ENCODE peak calls at places on chromosome 15, in ten cellular contexts. One of them, this sample, is unnamed.

GRCh38 chr15:51168700-51169099 is 74.0 kb upstream of the TNFAIP8L3 start:
- DNase-seq in amniotic stem cell: no peak
- DNase-seq in stimulated activated CD8-positive, alpha-beta memory T cell treated with anti-CD3 and anti-CD28 coated beads, Interleukin-2, amount 100 ng/mL, for 1 hour: no peak
- DNase-seq in stimulated activated CD4-positive, alpha-beta T cell treated with anti-CD3 and anti-CD28 coated beads, Interleukin-1b, Interleukin-23, amount 100 ng/mL, for 4 hours: no peak
- DNase-seq in EH: peak; percentile 15
- DNase-seq in tibial nerve: no peak
- DNase-seq in MCF 10A: no peak
- DNase-seq in skeletal muscle cell: no peak
- DNase-seq in frontal cortex: no peak
- DNase-seq in HEK293T: no peak
- DNase-seq in this sample: no peak

GRCh38 chr15:62485170-62485720 is 320.2 kb upstream of the C2CD4B start:
- DNase-seq in amniotic stem cell: no peak
- DNase-seq in stimulated activated CD8-positive, alpha-beta memory T cell treated with anti-CD3 and anti-CD28 coated beads, Interleukin-2, amount 100 ng/mL, for 1 hour: no peak
- DNase-seq in stimulated activated CD4-positive, alpha-beta T cell treated with anti-CD3 and anti-CD28 coated beads, Interleukin-1b, Interleukin-23, amount 100 ng/mL, for 4 hours: no peak
- DNase-seq in EH: no peak
- DNase-seq in tibial nerve: no peak
- DNase-seq in MCF 10A: no peak
- DNase-seq in skeletal muscle cell: no peak
- DNase-seq in frontal cortex: no peak
- DNase-seq in HEK293T: no peak
- DNase-seq in this sample: no peak

GRCh38 chr15:68679961-68680371 is 101.2 kb downstream of the CORO2B start:
- DNase-seq in amniotic stem cell: no peak
- DNase-seq in stimulated activated CD8-positive, alpha-beta memory T cell treated with anti-CD3 and anti-CD28 coated beads, Interleukin-2, amount 100 ng/mL, for 1 hour: no peak
- DNase-seq in stimulated activated CD4-positive, alpha-beta T cell treated with anti-CD3 and anti-CD28 coated beads, Interleukin-1b, Interleukin-23, amount 100 ng/mL, for 4 hours: no peak
- DNase-seq in EH: no peak
- DNase-seq in tibial nerve: no peak
- DNase-seq in MCF 10A: no peak
- DNase-seq in skeletal muscle cell: no peak
- DNase-seq in frontal cortex: no peak
- DNase-seq in HEK293T: no peak
- DNase-seq in this sample: no peak

GRCh38 chr15:90142216-90143175 is 40.2 kb upstream of the IDH2 start:
- DNase-seq in amniotic stem cell: no peak
- DNase-seq in stimulated activated CD8-positive, alpha-beta memory T cell treated with anti-CD3 and anti-CD28 coated beads, Interleukin-2, amount 100 ng/mL, for 1 hour: no peak
- DNase-seq in stimulated activated CD4-positive, alpha-beta T cell treated with anti-CD3 and anti-CD28 coated beads, Interleukin-1b, Interleukin-23, amount 100 ng/mL, for 4 hours: peak; percentile 27
- DNase-seq in EH: no peak
- DNase-seq in tibial nerve: no peak
- DNase-seq in MCF 10A: no peak
- DNase-seq in skeletal muscle cell: no peak
- DNase-seq in frontal cortex: no peak
- DNase-seq in HEK293T: no peak
- DNase-seq in this sample: no peak

GRCh38 chr15:97745481-97746071 is 214.9 kb upstream of the ARRDC4 start:
- DNase-seq in amniotic stem cell: no peak
- DNase-seq in stimulated activated CD8-positive, alpha-beta memory T cell treated with anti-CD3 and anti-CD28 coated beads, Interleukin-2, amount 100 ng/mL, for 1 hour: no peak
- DNase-seq in stimulated activated CD4-positive, alpha-beta T cell treated with anti-CD3 and anti-CD28 coated beads, Interleukin-1b, Interleukin-23, amount 100 ng/mL, for 4 hours: no peak
- DNase-seq in EH: peak; percentile 12
- DNase-seq in tibial nerve: no peak
- DNase-seq in MCF 10A: peak; percentile 69
- DNase-seq in skeletal muscle cell: no peak
- DNase-seq in frontal cortex: no peak
- DNase-seq in HEK293T: peak; percentile 63
- DNase-seq in this sample: peak; percentile 41

GRCh38 chr15:77599357-77599756 is 33.4 kb downstream of the LINGO1 start:
- DNase-seq in amniotic stem cell: no peak
- DNase-seq in stimulated activated CD8-positive, alpha-beta memory T cell treated with anti-CD3 and anti-CD28 coated beads, Interleukin-2, amount 100 ng/mL, for 1 hour: no peak
- DNase-seq in stimulated activated CD4-positive, alpha-beta T cell treated with anti-CD3 and anti-CD28 coated beads, Interleukin-1b, Interleukin-23, amount 100 ng/mL, for 4 hours: no peak
- DNase-seq in EH: no peak
- DNase-seq in tibial nerve: no peak
- DNase-seq in MCF 10A: no peak
- DNase-seq in skeletal muscle cell: no peak
- DNase-seq in frontal cortex: no peak
- DNase-seq in HEK293T: no peak
- DNase-seq in this sample: no peak

GRCh38 chr15:57158997-57159668 is 217.2 kb upstream of the CGNL1 start:
- DNase-seq in amniotic stem cell: no peak
- DNase-seq in stimulated activated CD8-positive, alpha-beta memory T cell treated with anti-CD3 and anti-CD28 coated beads, Interleukin-2, amount 100 ng/mL, for 1 hour: no peak
- DNase-seq in stimulated activated CD4-positive, alpha-beta T cell treated with anti-CD3 and anti-CD28 coated beads, Interleukin-1b, Interleukin-23, amount 100 ng/mL, for 4 hours: no peak
- DNase-seq in EH: peak; percentile 27
- DNase-seq in tibial nerve: no peak
- DNase-seq in MCF 10A: no peak
- DNase-seq in skeletal muscle cell: no peak
- DNase-seq in frontal cortex: no peak
- DNase-seq in HEK293T: no peak
- DNase-seq in this sample: no peak

GRCh38 chr15:57797608-57798267 is 91.2 kb downstream of the POLR2M start:
- DNase-seq in amniotic stem cell: no peak
- DNase-seq in stimulated activated CD8-positive, alpha-beta memory T cell treated with anti-CD3 and anti-CD28 coated beads, Interleukin-2, amount 100 ng/mL, for 1 hour: no peak
- DNase-seq in stimulated activated CD4-positive, alpha-beta T cell treated with anti-CD3 and anti-CD28 coated beads, Interleukin-1b, Interleukin-23, amount 100 ng/mL, for 4 hours: no peak
- DNase-seq in EH: no peak
- DNase-seq in tibial nerve: no peak
- DNase-seq in MCF 10A: no peak
- DNase-seq in skeletal muscle cell: no peak
- DNase-seq in frontal cortex: no peak
- DNase-seq in HEK293T: no peak
- DNase-seq in this sample: no peak

GRCh38 chr15:45583731-45584639 is 3.2 kb upstream of the BLOC1S6 start:
- DNase-seq in amniotic stem cell: no peak
- DNase-seq in stimulated activated CD8-positive, alpha-beta memory T cell treated with anti-CD3 and anti-CD28 coated beads, Interleukin-2, amount 100 ng/mL, for 1 hour: no peak
- DNase-seq in stimulated activated CD4-positive, alpha-beta T cell treated with anti-CD3 and anti-CD28 coated beads, Interleukin-1b, Interleukin-23, amount 100 ng/mL, for 4 hours: no peak
- DNase-seq in EH: no peak
- DNase-seq in tibial nerve: no peak
- DNase-seq in MCF 10A: no peak
- DNase-seq in skeletal muscle cell: no peak
- DNase-seq in frontal cortex: no peak
- DNase-seq in HEK293T: no peak
- DNase-seq in this sample: no peak